ENCODE peak calls at places on chromosomes 4 and X, in nine cellular contexts. Q is stomach, G is OCI-LY7, L is endothelial cell, K is heart left ventricle, A is nephron progenitor cell, P is lower leg skin, X is osteocyte, T is cardiac muscle cell. Z is an unnamed sample.

GRCh38 chr4:139770361-139770760 is 104.7 kb downstream of the MGST2 start:
- DNase-seq in K (peak; percentile 75), L (no peak), G (no peak), X (no peak), T (no peak), A (no peak), Q (no peak), P (no peak), Z (no peak)

GRCh38 chr4:38529189-38530115 is 134.5 kb upstream of the KLF3 start:
- DNase-seq in L (peak; percentile 29), X (no peak), Q (peak; percentile 81), P (no peak), K (peak; percentile 36), T (no peak), G (peak; percentile 61), A (no peak), Z (no peak)

GRCh38 chrX:130100180-130100579 is 10.1 kb downstream of the ELF4 start:
- DNase-seq in X (no peak), G (no peak), K (peak; percentile 74), Q (no peak), A (no peak), T (no peak), P (peak; percentile 70), L (no peak), Z (no peak)

GRCh38 chr4:19684079-19684478 is 567.6 kb upstream of the SLIT2 start:
- DNase-seq in X (no peak), Q (no peak), A (no peak), T (no peak), G (no peak), P (no peak), L (no peak), K (no peak), Z (no peak)

GRCh38 chrX:76454456-76454927 is 27.0 kb downstream of the MAGEE1 start:
- DNase-seq in A (peak; percentile 3), T (peak; percentile 44), G (peak; percentile 28), K (no peak), Q (no peak), X (no peak), L (peak; percentile 7), P (no peak), Z (no peak)

GRCh38 chrX:152149648-152150047 is 11.3 kb upstream of the MAGEA10 start:
- DNase-seq in G (no peak), Q (no peak), X (no peak), K (no peak), A (no peak), P (no peak), L (no peak), T (no peak), Z (no peak)

GRCh38 chrX:153420851-153421599 is 9.8 kb downstream of the ZFP92 start:
- DNase-seq in K (no peak), P (no peak), A (no peak), G (no peak), T (no peak), Q (no peak), L (no peak), X (no peak), Z (no peak)

GRCh38 chr4:184448828-184449227 is 25.5 kb downstream of the IRF2 start:
- DNase-seq in X (no peak), Q (no peak), L (no peak), P (peak; percentile 49), G (no peak), K (peak; percentile 59), A (no peak), T (no peak), Z (no peak)

GRCh38 chr4:168610911-168611530 is 114.2 kb downstream of the PALLD start:
- DNase-seq in X (no peak), K (no peak), G (no peak), Q (no peak), T (no peak), L (no peak), P (no peak), A (no peak), Z (no peak)

GRCh38 chr4:72006576-72006975 is 25.2 kb upstream of the NPFFR2 start:
- DNase-seq in A (no peak), P (no peak), G (no peak), Q (no peak), X (no peak), L (no peak), T (no peak), K (no peak), Z (no peak)

GRCh38 chr4:150283689-150284088 is 205.4 kb downstream of the DCLK2 start:
- DNase-seq in X (no peak), P (no peak), A (no peak), Q (no peak), L (no peak), G (no peak), T (no peak), K (no peak), Z (no peak)

DNA sequence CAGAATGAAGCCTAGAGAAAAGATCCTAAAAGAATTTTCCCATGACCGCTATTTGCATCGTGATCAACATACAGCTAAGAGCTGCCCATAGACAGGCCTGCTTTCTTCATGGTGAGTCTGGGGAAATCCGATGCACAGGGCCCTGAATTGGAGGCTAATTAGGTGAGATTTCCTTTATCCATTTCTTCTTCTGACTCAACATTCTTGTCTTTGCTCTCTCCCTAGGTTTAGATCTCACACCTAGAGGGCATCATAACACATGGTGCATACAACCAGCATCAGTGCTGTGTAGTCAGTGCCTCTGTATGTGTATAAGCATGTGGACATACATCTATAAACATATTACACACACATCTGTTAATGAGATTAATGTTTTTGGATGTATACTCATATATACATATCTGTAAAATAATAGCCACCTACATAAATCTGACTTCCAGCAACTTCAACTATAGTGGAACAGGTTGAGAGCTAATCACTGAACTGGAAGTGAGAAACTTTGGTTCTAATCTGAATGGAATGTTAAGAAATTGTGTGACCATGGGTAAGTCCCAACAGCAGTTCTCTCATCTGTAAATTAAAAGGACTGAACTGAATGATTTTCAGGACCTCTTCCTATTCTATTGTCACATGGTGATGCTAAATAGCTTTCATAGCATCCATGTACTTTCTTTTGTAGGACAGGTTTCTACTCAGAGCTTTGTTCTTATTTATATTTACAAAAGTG is 17.5 kb downstream of the GATB start:
- DNase-seq in L (no peak), T (no peak), P (no peak), A (no peak), G (no peak), Q (no peak), K (no peak), X (no peak), Z (no peak)
- TF ChIP-seq CTCF in L (no peak), T (no peak), P (no peak), A (no peak), G (no peak), Q (no peak), K (no peak), X (no peak), Z (no peak)

GRCh38 chr4:52588097-52588496 is 71.0 kb downstream of the USP46 start:
- DNase-seq in T (peak; percentile 66), K (no peak), L (peak; percentile 53), G (peak; percentile 17), Q (no peak), P (no peak), A (peak; percentile 36), X (no peak), Z (no peak)
- TF ChIP-seq CTCF in T (peak; percentile 53), K (peak; percentile 47), L (peak; percentile 42), G (peak; percentile 73), Q (no peak), P (no peak), A (peak; percentile 56), X (peak; percentile 51), Z (peak; percentile 57)

DNA sequence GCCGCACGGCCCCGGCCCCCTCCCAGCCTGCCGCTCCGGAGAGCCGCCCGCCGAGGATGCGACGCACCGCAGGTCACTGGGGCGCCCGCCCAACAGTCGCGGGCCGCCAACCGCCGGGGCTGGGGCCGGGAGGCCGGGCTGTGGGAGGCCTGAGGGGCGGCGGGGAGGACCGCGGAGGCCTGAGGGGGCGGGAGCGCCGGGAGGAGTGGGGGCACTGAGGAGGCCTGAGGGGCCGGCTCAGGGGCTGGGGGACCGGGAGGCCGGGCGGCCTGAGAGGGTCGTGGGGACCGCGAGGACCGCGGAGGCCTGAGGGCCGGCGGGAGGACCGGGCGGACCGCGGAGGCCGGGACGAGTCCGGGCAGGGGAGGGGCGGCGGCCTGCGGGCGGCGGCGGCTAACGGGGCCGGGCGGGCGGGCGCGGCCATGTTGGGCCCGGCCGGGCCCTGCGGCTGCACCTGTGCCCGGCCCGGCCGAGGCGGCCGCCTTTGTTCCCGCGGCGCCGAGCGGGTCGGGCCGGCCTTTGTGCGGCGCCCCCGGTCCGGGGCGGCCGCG is 353 bp downstream of the NSD2 start:
- DNase-seq in P (no peak), Q (no peak), T (no peak), X (no peak), G (peak; percentile 50), A (no peak), L (no peak), K (peak; percentile 41), Z (peak; percentile 39)
- TF ChIP-seq CTCF in P (no peak), Q (no peak), T (no peak), X (no peak), G (no peak), A (no peak), L (no peak), K (no peak), Z (no peak)

GRCh38 chr4:181687116-181687515 is 556.1 kb upstream of the TENM3 start:
- DNase-seq in G (no peak), K (no peak), P (no peak), A (no peak), L (no peak), X (no peak), Q (no peak), T (no peak), Z (no peak)

GRCh38 chr4:181685911-181686310 is 557.3 kb upstream of the TENM3 start:
- DNase-seq in Q (no peak), K (no peak), A (no peak), T (no peak), X (no peak), G (no peak), L (no peak), P (no peak), Z (no peak)

GRCh38 chr4:181685461-181685860 is 557.7 kb upstream of the TENM3 start:
- DNase-seq in X (no peak), K (no peak), A (no peak), Q (no peak), T (no peak), L (no peak), G (no peak), P (no peak), Z (no peak)

GRCh38 chr4:181688416-181688815 is 554.8 kb upstream of the TENM3 start:
- DNase-seq in T (no peak), G (no peak), P (no peak), Q (no peak), X (no peak), A (no peak), L (no peak), K (no peak), Z (no peak)

GRCh38 chr4:181684310-181684709 is 558.9 kb upstream of the TENM3 start:
- DNase-seq in L (no peak), T (no peak), X (no peak), K (no peak), G (no peak), P (no peak), A (no peak), Q (no peak), Z (no peak)
- TF ChIP-seq CTCF in L (no peak), T (no peak), X (no peak), K (no peak), G (no peak), P (no peak), A (no peak), Q (no peak), Z (no peak)

Z was measured in progenitor cell of endocrine pancreas.